ENCODE peak calls at places on chromosomes 3 and 15, in five cellular contexts. Q, K, L, M and P are unnamed samples.

GRCh38 chr3:42876940-42877720 is 1.5 kb upstream of the CYP8B1 start:
- DNase-seq in M (no peak), L (peak; percentile 44), K (peak; percentile 70), Q (no peak), P (no peak)

GRCh38 chr15:35481992-35482391 is 64.0 kb downstream of the DPH6 start:
- DNase-seq in Q (no peak), K (no peak), M (no peak), L (no peak), P (no peak)

GRCh38 chr15:39269352-39269751 is 311.5 kb upstream of the THBS1 start:
- DNase-seq in L (no peak), M (no peak), Q (no peak), K (no peak), P (no peak)

GRCh38 chr3:166527325-166527724 is 690.1 kb upstream of the BCHE start:
- DNase-seq in K (no peak), L (no peak), Q (no peak), M (no peak), P (no peak)

GRCh38 chr3:153625506-153625905 is 463.5 kb downstream of the RAP2B start:
- DNase-seq in Q (peak; percentile 43), K (no peak), M (no peak), L (no peak), P (no peak)

GRCh38 chr15:62769604-62770003 is 272.9 kb upstream of the TPM1 start:
- DNase-seq in Q (no peak), K (no peak), L (no peak), M (no peak), P (no peak)

GRCh38 chr3:126131881-126132750 is 48.2 kb upstream of the SLC41A3 start:
- DNase-seq in M (no peak), K (peak; percentile 64), L (peak; percentile 81), Q (no peak), P (no peak)

GRCh38 chr3:114490829-114491228 is 197.0 kb downstream of the TIGIT start:
- DNase-seq in K (no peak), M (no peak), Q (no peak), L (no peak), P (no peak)

GRCh38 chr3:184379375-184380209 is at the start of gene CHRD:
- DNase-seq in Q (no peak), M (no peak), K (no peak), L (no peak), P (no peak)

GRCh38 chr3:9779721-9780450 is 10.1 kb upstream of the CAMK1 start:
- DNase-seq in K (no peak), M (no peak), L (no peak), Q (peak; percentile 81), P (peak; percentile 61)

GRCh38 chr3:9780451-9780797 is 10.7 kb upstream of the CAMK1 start:
- DNase-seq in L (no peak), K (no peak), Q (no peak), M (no peak), P (no peak)

GRCh38 chr3:9781551-9781950 is 10.7 kb downstream of the TADA3 start:
- DNase-seq in L (no peak), K (no peak), M (no peak), Q (peak; percentile 35), P (no peak)

GRCh38 chr3:9781978-9782575 is 10.2 kb downstream of the TADA3 start:
- DNase-seq in M (no peak), Q (peak; percentile 23), L (no peak), K (no peak), P (no peak)

GRCh38 chr3:9780920-9781319 is 11.2 kb upstream of the CAMK1 start:
- DNase-seq in Q (peak; percentile 22), L (no peak), K (no peak), M (no peak), P (no peak)
- H3K4me3 ChIP-seq in Q (peak overlapping the region; percentile 33), L (no peak overlapping the region), K (no peak overlapping the region), M (no peak overlapping the region), P (no peak overlapping the region)

DNA sequence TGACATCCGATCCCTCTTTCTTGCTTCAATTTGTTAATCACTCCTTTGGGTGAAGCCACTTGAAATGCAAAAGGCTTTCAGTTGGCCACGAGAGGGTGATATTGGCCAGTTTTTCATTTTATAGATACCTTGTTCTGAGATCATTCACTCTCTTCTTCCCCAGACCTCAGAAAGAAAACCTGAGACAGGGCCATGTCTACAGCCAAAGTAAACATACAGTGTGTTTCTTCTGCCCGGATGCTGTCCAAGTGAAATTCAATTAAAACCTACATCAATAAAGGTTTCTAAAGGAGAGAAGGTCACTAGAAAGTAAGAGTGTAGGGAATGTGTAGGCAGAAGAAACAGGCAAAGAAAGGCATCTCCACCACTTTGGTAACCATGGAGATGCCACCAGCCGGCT is 39.5 kb upstream of the FMN1 start:
- DNase-seq in K (no peak), Q (peak; percentile 51), L (no peak), M (no peak), P (peak; percentile 14)
- TF ChIP-seq CTCF in K (no peak), Q (peak; percentile 81), L (no peak), M (no peak), P (peak; percentile 22)

GRCh38 chr3:39752751-39753150 is 56.7 kb upstream of the MYRIP start:
- DNase-seq in K (no peak), M (no peak), Q (no peak), L (no peak), P (no peak)

GRCh38 chr3:39755100-39755499 is 54.3 kb upstream of the MYRIP start:
- DNase-seq in Q (no peak), M (no peak), K (no peak), L (no peak), P (no peak)

GRCh38 chr3:39754549-39754948 is 54.9 kb upstream of the MYRIP start:
- DNase-seq in L (no peak), Q (no peak), M (no peak), K (no peak), P (peak; percentile 11)

GRCh38 chr3:39752019-39752637 is 57.3 kb upstream of the MYRIP start:
- DNase-seq in K (no peak), Q (no peak), M (no peak), L (no peak), P (no peak)

GRCh38 chr3:39753361-39753760 is 56.0 kb upstream of the MYRIP start:
- DNase-seq in L (no peak), M (no peak), Q (no peak), K (no peak), P (no peak)
- H3K4me3 ChIP-seq in L (no peak overlapping the region), M (no peak overlapping the region), Q (no peak overlapping the region), K (no peak overlapping the region), P (no peak overlapping the region)

GRCh38 chr3:177521305-177521704 is 324.0 kb upstream of the TBL1XR1 start:
- DNase-seq in Q (peak; percentile 33), K (no peak), L (no peak), M (no peak), P (no peak)
- TF ChIP-seq CTCF in Q (peak; percentile 49), K (no peak), L (no peak), M (peak; percentile 12), P (no peak)

GRCh38 chr15:65384505-65384894 is 6.7 kb upstream of the IGDCC3 start:
- DNase-seq in Q (no peak), L (no peak), M (no peak), K (no peak), P (no peak)

GRCh38 chr15:65386376-65386775 is 8.6 kb upstream of the IGDCC3 start:
- DNase-seq in L (no peak), M (no peak), K (no peak), Q (no peak), P (no peak)

GRCh38 chr15:65383991-65384390 is 6.2 kb upstream of the IGDCC3 start:
- DNase-seq in Q (no peak), M (no peak), L (no peak), K (no peak), P (no peak)

GRCh38 chr15:65385868-65386253 is 8.1 kb upstream of the IGDCC3 start:
- DNase-seq in K (no peak), Q (no peak), L (no peak), M (no peak), P (no peak)

GRCh38 chr15:65384895-65385867 is 7.4 kb upstream of the IGDCC3 start:
- DNase-seq in Q (peak; percentile 85), M (peak; percentile 8), L (no peak), K (peak; percentile 95), P (peak; percentile 85)
- H3K4me3 ChIP-seq in Q (peak overlapping the region; percentile 54), M (peak overlapping the region; percentile 66), L (peak overlapping the region; percentile 31), K (no peak overlapping the region), P (peak overlapping the region; percentile 43)

GRCh38 chr15:89475688-89476087 is 20.7 kb downstream of the RHCG start:
- DNase-seq in L (no peak), Q (no peak), M (no peak), K (no peak), P (no peak)

GRCh38 chr15:89477411-89478242 is 18.8 kb downstream of the RHCG start:
- DNase-seq in M (no peak), Q (no peak), K (no peak), L (no peak), P (no peak)

GRCh38 chr15:89469331-89470107 is 26.9 kb downstream of the RHCG start:
- DNase-seq in Q (no peak), L (no peak), K (no peak), M (no peak), P (no peak)

GRCh38 chr15:89472785-89473256 is 23.6 kb downstream of the RHCG start:
- DNase-seq in K (no peak), M (no peak), L (no peak), Q (peak; percentile 70), P (peak; percentile 75)
- TF ChIP-seq CTCF in K (no peak), M (peak; percentile 41), L (no peak), Q (peak; percentile 94), P (peak; percentile 92)